ENCODE peak calls at places on chromosome X, in six cellular contexts. J is activated gamma-delta T cell, H is fibroblast of pulmonary artery, D is HTR-8/SVneo, L is NCI-H774, S is amniotic epithelial cell. W is an unnamed sample.

GRCh38 chrX:139905041-139905440 is 27.8 kb downstream of the ATP11C start:
- DNase-seq in H (peak), L (no peak), S (no peak), J (no peak), D (no peak), W (no peak)

GRCh38 chrX:94551831-94552230 is 877.8 kb downstream of the FAM133A start:
- DNase-seq in L (no peak), D (no peak), S (no peak), H (no peak), J (no peak), W (no peak)

GRCh38 chrX:68462197-68462596 is 28.9 kb upstream of the OPHN1 start:
- DNase-seq in L (no peak), H (peak), S (peak), J (no peak), D (no peak), W (no peak)

GRCh38 chrX:11766487-11766886 is 8.4 kb downstream of the MSL3 start:
- DNase-seq in D (no peak), S (no peak), H (no peak), L (no peak), J (no peak), W (no peak)

GRCh38 chrX:80223922-80224579 is 196.2 kb upstream of the TENT5D start:
- DNase-seq in S (no peak), D (no peak), J (no peak), L (no peak), H (no peak), W (no peak)

GRCh38 chrX:131513159-131513914 is 30.5 kb upstream of the OR13H1 start:
- DNase-seq in J (no peak), H (no peak), L (no peak), S (no peak), D (no peak), W (no peak)

GRCh38 chrX:98405376-98405775 is 1521.7 kb downstream of the RPA4 start:
- DNase-seq in H (no peak), L (no peak), D (no peak), S (no peak), J (no peak), W (no peak)

GRCh38 chrX:53089224-53089842 is 4.6 kb upstream of the KANTR start:
- DNase-seq in S (peak), D (no peak), J (no peak), H (peak), L (peak), W (peak)

GRCh38 chrX:41802958-41803357 is 79.0 kb downstream of the GPR82 start:
- DNase-seq in L (no peak), D (no peak), S (no peak), H (no peak), J (no peak), W (no peak)

GRCh38 chrX:134000260-134001245 is 15.2 kb upstream of the GPC3 start:
- DNase-seq in H (no peak), S (no peak), D (no peak), J (no peak), L (no peak), W (no peak)

GRCh38 chrX:154040307-154040756 is 20.6 kb upstream of the IRAK1 start:
- DNase-seq in D (no peak), L (no peak), S (peak), J (no peak), H (peak), W (no peak)

GRCh38 chrX:121238093-121238492 is 190.7 kb downstream of the GLUD2 start:
- DNase-seq in J (no peak), H (no peak), S (no peak), L (no peak), D (no peak), W (no peak)

GRCh38 chrX:45714864-45715263 is 514.2 kb upstream of the DIPK2B start:
- DNase-seq in J (no peak), H (peak), S (peak), L (no peak), D (no peak), W (no peak)

GRCh38 chrX:33808636-33809035 is 323.5 kb downstream of the FAM47A start:
- DNase-seq in D (no peak), L (no peak), H (no peak), S (no peak), J (no peak), W (no peak)

GRCh38 chrX:72062890-72063289 is 68.8 kb downstream of the RTL5 start:
- DNase-seq in S (peak), H (no peak), L (no peak), J (no peak), D (no peak), W (no peak)

GRCh38 chrX:69065451-69065850 is 99.8 kb downstream of the PJA1 start:
- DNase-seq in L (no peak), J (no peak), D (no peak), H (no peak), S (peak), W (no peak)

GRCh38 chrX:145405012-145405411 is 157.7 kb downstream of the SPANXN1 start:
- DNase-seq in L (peak), S (peak), J (no peak), D (peak), H (peak), W (peak)

GRCh38 chrX:10106801-10107200 is 50.0 kb upstream of the CLCN4 start:
- DNase-seq in S (no peak), L (no peak), H (no peak), D (no peak), J (no peak), W (no peak)

GRCh38 chrX:114800719-114801118 is 216.7 kb downstream of the IL13RA2 start:
- DNase-seq in J (no peak), L (no peak), D (no peak), H (peak), S (peak), W (no peak)

GRCh38 chrX:110746014-110746413 is 49.6 kb downstream of the CHRDL1 start:
- DNase-seq in J (no peak), L (no peak), D (no peak), H (no peak), S (no peak), W (no peak)

GRCh38 chrX:24619647-24620046 is 27.5 kb downstream of the PCYT1B start:
- DNase-seq in J (no peak), D (peak), L (peak), S (peak), H (peak), W (peak)

W was measured in NCI-H1436.